ENCODE peak calls at places on chromosomes 13 and 19, in ten cellular contexts. Y is CD4-positive, alpha-beta T cell; K is stomach; N is HCT116; D is Calu3; S is left lung; E is uterus; A is A673; C is ovary; H is sigmoid colon. Q is an unnamed sample.

GRCh38 chr19:34172661-34173144 is 399 bp downstream of the LSM14A start:
- DNase-seq in A (peak), S (peak), D (peak), C (no peak), H (no peak), Y (no peak), K (no peak), N (no peak), E (peak), Q (no peak)

GRCh38 chr13:106612688-106613087 is 44.8 kb upstream of the ARGLU1 start:
- DNase-seq in S (no peak), E (peak), C (peak), N (no peak), Y (no peak), D (no peak), H (peak), K (peak), A (peak), Q (no peak)

GRCh38 chr13:62294210-62294609 is 878.6 kb upstream of the PCDH20 start:
- DNase-seq in E (no peak), D (no peak), C (no peak), Y (no peak), N (no peak), A (no peak), S (no peak), K (no peak), H (no peak), Q (no peak)

GRCh38 chr13:43270043-43270830 is 246.9 kb downstream of the DNAJC15 start:
- DNase-seq in E (no peak), A (no peak), K (no peak), S (no peak), H (no peak), C (no peak), N (no peak), D (no peak), Y (no peak), Q (no peak)

GRCh38 chr13:64534302-64534701 is 2695.8 kb downstream of the PCDH9 start:
- DNase-seq in D (no peak), H (no peak), N (no peak), A (no peak), S (no peak), K (no peak), E (no peak), Y (no peak), C (no peak), Q (no peak)

GRCh38 chr13:99403458-99403971 is 96.3 kb upstream of the GPR183 start:
- DNase-seq in H (no peak), E (no peak), D (peak), Y (no peak), N (no peak), A (no peak), C (no peak), K (no peak), S (no peak), Q (no peak)

GRCh38 chr13:62119739-62120700 is 704.4 kb upstream of the PCDH20 start:
- DNase-seq in N (peak), S (no peak), H (no peak), Y (no peak), K (no peak), C (no peak), D (no peak), A (peak), E (no peak), Q (no peak)

GRCh38 chr19:39363909-39364457 is 21.8 kb downstream of the SAMD4B start:
- DNase-seq in H (peak), K (no peak), N (no peak), S (no peak), D (no peak), C (no peak), A (peak), Y (no peak), E (no peak), Q (no peak)

GRCh38 chr13:21668665-21669599 is 1.9 kb upstream of the FGF9 start:
- DNase-seq in A (no peak), Y (peak), D (no peak), N (no peak), K (no peak), E (peak), C (no peak), H (peak), S (peak), Q (no peak)

GRCh38 chr13:45928843-45929242 is 77.3 kb upstream of the SIAH3 start:
- DNase-seq in S (no peak), K (no peak), N (no peak), Y (no peak), C (no peak), H (no peak), D (no peak), A (peak), E (no peak), Q (no peak)

GRCh38 chr19:45200614-45201013 is 22.0 kb downstream of the BLOC1S3 start:
- DNase-seq in A (no peak), D (peak), H (no peak), C (no peak), K (peak), E (peak), S (no peak), N (no peak), Y (no peak), Q (peak)

GRCh38 chr19:37930416-37930815 is 23.4 kb downstream of the SIPA1L3 start:
- DNase-seq in S (no peak), Y (no peak), A (no peak), K (peak), E (no peak), N (no peak), C (no peak), D (peak), H (no peak), Q (no peak)

GRCh38 chr13:63481334-63481733 is 2065.7 kb upstream of the PCDH20 start:
- DNase-seq in S (no peak), C (no peak), N (no peak), H (no peak), D (no peak), E (no peak), Y (no peak), A (peak), K (no peak), Q (peak)

GRCh38 chr19:19464339-19465098 is 50.8 kb downstream of the TSSK6 start:
- DNase-seq in C (peak), S (peak), N (no peak), H (no peak), D (no peak), Y (no peak), E (no peak), A (peak), K (peak), Q (no peak)

GRCh38 chr13:33109319-33109718 is 93.1 kb downstream of the KL start:
- DNase-seq in C (no peak), Y (no peak), E (no peak), D (no peak), K (no peak), S (no peak), A (peak), H (no peak), N (no peak), Q (no peak)

GRCh38 chr13:38661276-38661675 is 25.6 kb upstream of the FREM2 start:
- DNase-seq in S (no peak), A (peak), E (no peak), N (no peak), K (no peak), Y (no peak), C (no peak), H (no peak), D (no peak), Q (no peak)

GRCh38 chr13:32905864-32906180 is 110.4 kb upstream of the KL start:
- DNase-seq in H (peak), N (no peak), D (no peak), C (peak), Y (no peak), S (no peak), A (no peak), E (peak), K (no peak), Q (no peak)

GRCh38 chr19:4369109-4369887 is 25.9 kb downstream of the MPND start:
- DNase-seq in E (no peak), N (no peak), Y (peak), K (peak), S (peak), H (no peak), D (peak), A (no peak), C (no peak), Q (no peak)

GRCh38 chr13:58160980-58161379 is 529.4 kb downstream of the PCDH17 start:
- DNase-seq in E (no peak), A (no peak), K (no peak), Y (no peak), N (no peak), C (no peak), H (no peak), S (no peak), D (no peak), Q (no peak)

GRCh38 chr13:113552786-113553540 is 31.6 kb upstream of the TFDP1 start:
- DNase-seq in A (no peak), D (no peak), N (no peak), Y (no peak), C (no peak), E (no peak), S (peak), H (no peak), K (peak), Q (no peak)

GRCh38 chr13:45063261-45063870 is 56.9 kb upstream of the GTF2F2 start:
- DNase-seq in S (no peak), E (no peak), D (no peak), N (no peak), H (no peak), A (peak), K (no peak), Y (no peak), C (no peak), Q (no peak)

GRCh38 chr13:78401833-78402232 is 201.5 kb downstream of the POU4F1 start:
- DNase-seq in C (no peak), N (no peak), K (no peak), Y (no peak), S (no peak), D (no peak), E (no peak), H (no peak), A (no peak), Q (no peak)

GRCh38 chr13:23859904-23860303 is 29.3 kb downstream of the MIPEP start:
- DNase-seq in S (no peak), Y (no peak), D (no peak), E (no peak), H (no peak), N (no peak), A (no peak), K (no peak), C (no peak), Q (no peak)

GRCh38 chr19:51726049-51726448 is 2.3 kb upstream of the HAS1 start:
- DNase-seq in S (no peak), A (peak), E (no peak), D (no peak), Y (no peak), N (no peak), C (peak), H (peak), K (no peak), Q (peak)

GRCh38 chr13:99555149-99555548 is 53.9 kb downstream of the TM9SF2 start:
- DNase-seq in N (no peak), K (no peak), C (no peak), S (no peak), A (no peak), D (no peak), Y (no peak), H (no peak), E (no peak), Q (no peak)

GRCh38 chr13:46726347-46726746 is 70.6 kb downstream of the ESD start:
- DNase-seq in A (no peak), C (no peak), Y (no peak), E (no peak), D (no peak), N (no peak), K (no peak), S (no peak), H (no peak), Q (no peak)

GRCh38 chr19:46728693-46729339 is 11.9 kb upstream of the PRKD2 start:
- DNase-seq in A (peak), D (peak), H (peak), K (peak), S (peak), E (peak), C (peak), N (no peak), Y (peak), Q (no peak)

GRCh38 chr13:65470781-65471180 is 1759.4 kb downstream of the PCDH9 start:
- DNase-seq in D (no peak), N (no peak), E (no peak), S (no peak), A (no peak), H (no peak), Y (no peak), K (no peak), C (no peak), Q (no peak)

GRCh38 chr19:13133241-13133870 is 15.3 kb downstream of the NACC1 start:
- DNase-seq in A (no peak), K (no peak), C (no peak), N (no peak), Y (no peak), E (no peak), S (no peak), D (no peak), H (no peak), Q (no peak)

GRCh38 chr19:19526581-19527370 is 1.9 kb upstream of the YJEFN3 start:
- DNase-seq in A (no peak), K (no peak), N (no peak), C (no peak), D (no peak), Y (no peak), H (no peak), S (no peak), E (no peak), Q (no peak)

GRCh38 chr13:107329991-107330390 is 762.1 kb upstream of the ARGLU1 start:
- DNase-seq in D (no peak), S (no peak), K (no peak), C (no peak), N (no peak), Y (no peak), A (no peak), E (no peak), H (no peak), Q (no peak)

GRCh38 chr13:65236841-65237418 is 1993.2 kb downstream of the PCDH9 start:
- DNase-seq in E (no peak), S (no peak), K (no peak), C (no peak), D (no peak), Y (no peak), A (peak), H (no peak), N (no peak), Q (no peak)

GRCh38 chr19:14554382-14554812 is 17.5 kb downstream of the NDUFB7 start:
- DNase-seq in A (no peak), S (no peak), E (no peak), N (no peak), H (no peak), Y (no peak), D (no peak), C (no peak), K (no peak), Q (no peak)

GRCh38 chr13:20230913-20231838 is 943 bp downstream of the GJB6 start:
- DNase-seq in N (no peak), K (no peak), A (no peak), Y (no peak), E (no peak), C (no peak), S (no peak), D (no peak), H (no peak), Q (no peak)

GRCh38 chr13:110887242-110887954 is 27.5 kb downstream of the ANKRD10 start:
- DNase-seq in N (no peak), C (no peak), S (no peak), K (no peak), H (no peak), A (no peak), E (no peak), D (no peak), Y (no peak), Q (no peak)

GRCh38 chr13:30934803-30935202 is 2.3 kb downstream of the TEX26 start:
- DNase-seq in E (no peak), S (no peak), C (no peak), A (no peak), N (no peak), D (no peak), Y (no peak), K (no peak), H (no peak), Q (no peak)

GRCh38 chr13:30936920-30937319 is 4.5 kb downstream of the TEX26 start:
- DNase-seq in E (no peak), S (no peak), K (no peak), N (no peak), C (no peak), Y (no peak), A (no peak), D (no peak), H (no peak), Q (no peak)

GRCh38 chr13:30932481-30933333 is at the start of gene TEX26:
- DNase-seq in C (no peak), K (no peak), S (peak), E (no peak), N (no peak), A (no peak), H (no peak), D (no peak), Y (no peak), Q (no peak)

GRCh38 chr13:30933334-30933681 is 852 bp downstream of the TEX26 start:
- DNase-seq in Y (no peak), C (no peak), K (no peak), E (no peak), D (no peak), H (no peak), A (no peak), S (no peak), N (no peak), Q (no peak)

DNA sequence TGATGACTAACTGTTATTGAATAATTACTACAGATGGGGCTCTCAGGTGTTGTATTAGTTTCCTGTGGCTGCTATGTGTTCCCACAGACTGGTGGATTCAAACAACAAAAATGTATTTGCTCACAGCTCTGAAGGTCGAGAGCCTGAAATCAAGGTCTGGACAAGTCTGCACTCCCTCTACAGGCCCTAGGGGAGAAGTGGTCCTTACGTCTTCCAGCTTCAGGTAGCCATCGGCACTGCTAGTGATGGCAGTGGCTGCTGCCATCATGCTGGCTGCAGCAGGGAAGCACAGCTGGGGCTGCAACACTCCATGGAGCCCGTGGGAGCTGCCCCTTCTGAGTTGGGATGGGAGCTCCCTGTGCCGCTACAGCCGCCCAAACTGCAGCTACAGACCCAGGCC is 1.9 kb downstream of the TEX26 start:
- DNase-seq in D (no peak), E (no peak), A (no peak), Y (no peak), N (no peak), H (no peak), C (no peak), K (no peak), S (no peak), Q (no peak)
- TF ChIP-seq CTCF in D (no peak), E (no peak), A (peak), Y (no peak), N (no peak), H (no peak), C (no peak), K (no peak), S (no peak), Q (no peak)

DNA sequence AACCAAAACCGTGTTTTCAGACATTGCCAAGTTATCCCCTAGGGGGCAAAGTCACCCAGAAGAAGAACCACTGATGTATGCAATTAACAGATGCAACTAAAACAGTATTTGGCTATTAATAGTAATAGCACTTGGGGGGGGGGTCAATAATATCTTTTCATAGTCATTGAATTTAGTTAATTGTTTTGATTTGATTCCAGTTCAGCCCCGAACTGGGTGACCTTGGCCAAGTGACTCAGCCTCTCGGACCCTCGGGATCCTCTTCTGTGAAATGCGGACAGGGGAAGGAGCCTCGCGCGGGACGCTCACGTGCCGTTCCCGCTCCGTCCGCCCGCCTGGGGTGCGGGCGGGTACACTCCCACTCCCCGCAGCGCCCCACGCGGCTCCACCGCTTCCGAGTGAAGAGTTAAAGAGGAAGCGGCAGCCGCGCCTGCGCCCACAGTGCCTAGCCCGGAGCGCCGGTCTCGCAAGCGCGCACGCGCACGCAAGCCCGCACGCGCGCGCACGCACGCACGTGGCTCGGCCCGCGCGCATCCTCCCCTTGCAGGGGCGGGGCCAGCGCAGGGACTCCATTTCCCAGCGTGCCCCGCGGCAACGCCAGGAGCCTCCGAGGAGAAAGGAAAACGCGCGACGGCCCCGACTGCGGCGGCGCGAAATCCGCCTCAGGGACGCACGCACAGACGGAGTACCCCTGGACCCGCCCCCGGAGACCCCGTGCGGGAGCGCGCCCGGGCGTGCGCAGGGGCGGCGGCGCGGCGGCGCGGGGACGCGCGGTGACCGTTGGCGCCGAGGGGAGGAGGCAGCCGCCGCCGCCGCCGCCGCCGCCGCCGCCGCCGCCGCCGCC is at the start of gene DAZAP1:
- DNase-seq in C (peak), A (peak), K (peak), N (peak), H (peak), Y (peak), D (peak), E (peak), S (peak), Q (peak)
- TF ChIP-seq CTCF in C (peak), A (peak), K (no peak), N (no peak), H (peak), Y (peak), D (peak), E (no peak), S (no peak), Q (peak)

DNA sequence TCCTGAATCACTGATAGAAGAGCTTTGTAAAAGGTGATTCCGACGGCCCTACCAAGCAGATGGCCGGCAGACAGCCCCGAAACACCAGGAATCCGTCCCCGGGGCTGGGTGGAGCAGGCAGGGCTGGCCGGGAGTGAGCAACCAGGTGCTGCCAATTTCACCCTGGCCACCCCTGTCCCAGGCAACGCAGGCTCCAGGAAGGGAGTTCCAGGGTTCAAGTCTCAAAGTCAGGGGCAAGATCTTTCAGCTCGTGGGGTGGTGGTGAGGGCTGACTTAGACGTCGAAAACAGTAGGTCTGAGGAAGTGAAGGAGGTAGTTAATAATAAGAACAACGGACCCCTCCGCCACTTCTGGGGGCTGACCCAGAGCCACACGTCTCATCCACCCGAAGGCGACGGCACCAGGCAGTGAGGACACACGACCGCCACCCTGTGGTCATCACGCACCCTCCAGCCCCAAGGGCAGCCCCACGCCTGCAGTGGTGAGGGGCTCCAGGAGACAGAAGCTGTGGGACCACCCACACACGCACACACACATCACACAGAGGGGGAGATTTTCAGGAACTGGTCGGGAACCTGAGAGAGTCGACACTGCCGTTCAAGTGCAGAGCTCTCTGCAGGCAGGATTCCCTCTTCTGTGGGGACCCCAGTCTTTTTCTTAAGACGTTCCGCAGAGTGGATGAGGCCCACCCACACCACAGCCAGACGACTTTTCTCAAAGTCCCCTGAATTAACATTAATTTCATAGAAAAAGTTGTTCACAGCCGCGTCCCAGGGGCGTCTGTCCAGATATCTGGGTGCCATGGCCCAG is 67.2 kb downstream of the SPACA7 start:
- DNase-seq in D (peak), C (no peak), A (peak), K (peak), H (peak), S (peak), E (no peak), N (no peak), Y (no peak), Q (no peak)
- TF ChIP-seq CTCF in D (no peak), C (no peak), A (peak), K (no peak), H (no peak), S (no peak), E (no peak), N (no peak), Y (no peak), Q (peak)

GRCh38 chr19:41887711-41888382 is 4.9 kb downstream of the ARHGEF1 start:
- DNase-seq in A (no peak), D (peak), K (peak), N (peak), H (no peak), C (no peak), S (peak), E (no peak), Y (peak), Q (no peak)
- TF ChIP-seq CTCF in A (no peak), D (peak), K (no peak), N (peak), H (no peak), C (no peak), S (peak), E (no peak), Y (peak), Q (no peak)

GRCh38 chr13:72952529-72953141 is 106.2 kb upstream of the KLF5 start:
- DNase-seq in C (no peak), H (no peak), S (no peak), D (no peak), E (no peak), Y (no peak), K (no peak), A (peak), N (no peak), Q (no peak)
- TF ChIP-seq CTCF in C (no peak), H (no peak), S (no peak), D (no peak), E (no peak), Y (no peak), K (no peak), A (peak), N (no peak), Q (no peak)

GRCh38 chr13:36526897-36527296 is 94.6 kb downstream of the CCNA1 start:
- DNase-seq in C (no peak), S (no peak), K (no peak), D (no peak), E (no peak), H (no peak), N (no peak), A (no peak), Y (no peak), Q (no peak)
- TF ChIP-seq CTCF in C (no peak), S (no peak), K (no peak), D (no peak), E (no peak), H (no peak), N (no peak), A (no peak), Y (no peak), Q (no peak)

Q was measured in AG09319.